ENCODE peak calls at places on chromosomes 5 and 9, in four cellular contexts. One of them, this sample, is unnamed. For H3K4me1, the result is how much of the 10 kb centered on the place peaks cover.

GRCh38 chr5:68731255-68731654 is 362.6 kb upstream of the SLC30A5 start:
- ATAC-seq in upper lobe of right lung: no peak
- ATAC-seq in PC-3: no peak
- ATAC-seq in body of pancreas: no peak
- ATAC-seq in this sample: no peak

GRCh38 chr9:110189001-110189400 is 19.0 kb downstream of the C9orf152 start:
- ATAC-seq in upper lobe of right lung: peak
- ATAC-seq in PC-3: no peak
- ATAC-seq in body of pancreas: peak
- ATAC-seq in this sample: peak

GRCh38 chr9:122087406-122088200 is 5.5 kb downstream of the TTLL11 start:
- ATAC-seq in upper lobe of right lung: no peak
- ATAC-seq in PC-3: peak
- ATAC-seq in body of pancreas: no peak
- ATAC-seq in this sample: no peak

GRCh38 chr5:54440456-54440893 is 15.0 kb upstream of the HSPB3 start:
- ATAC-seq in upper lobe of right lung: no peak
- ATAC-seq in PC-3: no peak
- ATAC-seq in body of pancreas: no peak
- ATAC-seq in this sample: no peak

GRCh38 chr5:150636391-150637244 is 3.8 kb upstream of the SYNPO start:
- ATAC-seq in upper lobe of right lung: peak
- ATAC-seq in PC-3: peak
- ATAC-seq in body of pancreas: no peak
- ATAC-seq in this sample: no peak

GRCh38 chr9:137318565-137318964 is 16.5 kb upstream of the NRARP start:
- ATAC-seq in upper lobe of right lung: no peak
- ATAC-seq in PC-3: no peak
- ATAC-seq in body of pancreas: no peak
- ATAC-seq in this sample: no peak

GRCh38 chr9:128881627-128881883 is 195 bp downstream of the KYAT1 start:
- ATAC-seq in upper lobe of right lung: no peak
- ATAC-seq in PC-3: peak
- ATAC-seq in body of pancreas: peak
- ATAC-seq in this sample: peak

GRCh38 chr5:162503796-162504195 is 436.2 kb downstream of the GABRG2 start:
- ATAC-seq in upper lobe of right lung: no peak
- ATAC-seq in PC-3: no peak
- ATAC-seq in body of pancreas: no peak
- ATAC-seq in this sample: no peak

GRCh38 chr5:66987949-66988838 is 208.4 kb downstream of the CD180 start:
- ATAC-seq in upper lobe of right lung: peak
- ATAC-seq in PC-3: no peak
- ATAC-seq in body of pancreas: peak
- ATAC-seq in this sample: no peak

GRCh38 chr5:153211052-153211451 is 279.4 kb upstream of the GRIA1 start:
- ATAC-seq in upper lobe of right lung: no peak
- ATAC-seq in PC-3: no peak
- ATAC-seq in body of pancreas: no peak
- ATAC-seq in this sample: no peak

GRCh38 chr9:116275418-116276295 is 122.1 kb downstream of the PAPPA start:
- ATAC-seq in upper lobe of right lung: no peak
- ATAC-seq in PC-3: no peak
- ATAC-seq in body of pancreas: no peak
- ATAC-seq in this sample: no peak

GRCh38 chr5:55737793-55738192 is at the start of gene DDX4:
- ATAC-seq in upper lobe of right lung: no peak
- ATAC-seq in PC-3: no peak
- ATAC-seq in body of pancreas: no peak
- ATAC-seq in this sample: no peak

GRCh38 chr5:160938532-160938931 is 86.5 kb upstream of the ATP10B start:
- ATAC-seq in upper lobe of right lung: peak
- ATAC-seq in PC-3: no peak
- ATAC-seq in body of pancreas: peak
- ATAC-seq in this sample: peak

GRCh38 chr9:105291422-105291859 is 47.0 kb downstream of the SLC44A1 start:
- ATAC-seq in upper lobe of right lung: no peak
- ATAC-seq in PC-3: no peak
- ATAC-seq in body of pancreas: peak
- ATAC-seq in this sample: no peak

DNA sequence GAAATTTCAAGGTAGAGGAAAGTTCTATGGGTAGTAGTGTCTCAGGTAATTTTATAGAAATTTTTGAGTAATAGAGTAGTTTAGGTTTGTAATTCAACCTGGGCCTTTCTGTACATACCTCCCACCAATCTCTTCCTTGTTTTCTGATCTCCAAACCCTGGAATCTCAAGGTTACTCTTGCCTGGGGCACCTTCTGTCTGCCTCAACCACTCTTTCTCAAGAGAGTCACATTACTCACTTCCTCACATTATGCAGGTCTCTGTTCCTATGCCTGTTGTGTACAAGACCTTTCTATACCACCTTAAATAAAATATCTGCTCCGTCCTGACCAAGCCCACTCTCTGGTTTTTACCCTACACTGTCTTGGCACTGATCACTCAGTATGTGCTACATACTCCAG is 412.6 kb upstream of the CTNND2 start:
- ATAC-seq in upper lobe of right lung: no peak
- ATAC-seq in PC-3: no peak
- ATAC-seq in body of pancreas: no peak
- ATAC-seq in this sample: no peak
- H3K4me1 ChIP-seq in upper lobe of right lung: under half
- H3K4me1 ChIP-seq in PC-3: under half
- H3K4me1 ChIP-seq in body of pancreas: under half
- H3K4me1 ChIP-seq in this sample: under half

GRCh38 chr9:114390952-114391351 is 3.2 kb upstream of the AKNA start:
- ATAC-seq in upper lobe of right lung: no peak
- ATAC-seq in PC-3: no peak
- ATAC-seq in body of pancreas: no peak
- ATAC-seq in this sample: no peak
- TF ChIP-seq CTCF in upper lobe of right lung: no peak
- TF ChIP-seq CTCF in PC-3: no peak
- TF ChIP-seq CTCF in body of pancreas: no peak
- TF ChIP-seq CTCF in this sample: no peak

GRCh38 chr5:134526483-134527155 is 1.1 kb downstream of the JADE2 start:
- ATAC-seq in upper lobe of right lung: peak
- ATAC-seq in PC-3: peak
- ATAC-seq in body of pancreas: peak
- ATAC-seq in this sample: peak
- H3K4me1 ChIP-seq in upper lobe of right lung: under half
- H3K4me1 ChIP-seq in PC-3: under half
- H3K4me1 ChIP-seq in body of pancreas: half or more
- H3K4me1 ChIP-seq in this sample: half or more

GRCh38 chr9:75333624-75334023 is 245.3 kb downstream of the OSTF1 start:
- ATAC-seq in upper lobe of right lung: no peak
- ATAC-seq in PC-3: no peak
- ATAC-seq in body of pancreas: no peak
- ATAC-seq in this sample: no peak
- TF ChIP-seq CTCF in upper lobe of right lung: peak
- TF ChIP-seq CTCF in PC-3: no peak
- TF ChIP-seq CTCF in body of pancreas: peak
- TF ChIP-seq CTCF in this sample: peak

GRCh38 chr9:18492612-18493011 is 18.7 kb downstream of the ADAMTSL1 start:
- ATAC-seq in upper lobe of right lung: no peak
- ATAC-seq in PC-3: peak
- ATAC-seq in body of pancreas: no peak
- ATAC-seq in this sample: no peak
- H3K4me1 ChIP-seq in upper lobe of right lung: under half
- H3K4me1 ChIP-seq in PC-3: half or more
- H3K4me1 ChIP-seq in body of pancreas: under half
- H3K4me1 ChIP-seq in this sample: under half

This sample was measured in gastroesophageal sphincter.